ENCODE peak calls at places on chromosome 9, in nine cellular contexts. T, D, Q, W, F, L, S, K and N are unnamed samples.

GRCh38 chr9:23769307-23769935 is 56.6 kb downstream of the ELAVL2 start:
- DNase-seq in L (no peak), K (no peak), Q (peak), D (peak), S (peak), F (no peak), T (no peak), W (no peak), N (no peak)

GRCh38 chr9:132090771-132091170 is 11.1 kb upstream of the MED27 start:
- DNase-seq in Q (peak), T (no peak), D (no peak), K (peak), S (no peak), F (no peak), L (no peak), W (no peak), N (no peak)

GRCh38 chr9:27154923-27155322 is 45.9 kb downstream of the TEK start:
- DNase-seq in T (no peak), F (no peak), Q (peak), K (no peak), S (peak), L (no peak), D (peak), W (no peak), N (no peak)

GRCh38 chr9:70013598-70014196 is 30.0 kb upstream of the MAMDC2 start:
- DNase-seq in F (no peak), W (no peak), K (no peak), L (no peak), S (peak), Q (peak), D (peak), T (no peak), N (no peak)

GRCh38 chr9:129604766-129605163 is 16.1 kb downstream of the C9orf50 start:
- DNase-seq in K (peak), T (no peak), D (no peak), F (no peak), L (no peak), Q (no peak), S (no peak), W (no peak), N (no peak)

GRCh38 chr9:70061776-70062175 is 18.1 kb downstream of the MAMDC2 start:
- DNase-seq in L (no peak), D (no peak), W (no peak), F (no peak), S (no peak), T (no peak), Q (no peak), K (no peak), N (no peak)

GRCh38 chr9:136303825-136304416 is at the start of gene CCDC187:
- DNase-seq in F (no peak), K (no peak), D (no peak), L (no peak), S (no peak), W (no peak), T (no peak), Q (no peak), N (no peak)

GRCh38 chr9:12819436-12820185 is 44.8 kb downstream of the LURAP1L start:
- DNase-seq in W (no peak), L (no peak), S (peak), Q (peak), F (no peak), D (no peak), T (no peak), K (no peak), N (peak)

GRCh38 chr9:76441551-76442322 is 17.2 kb upstream of the GCNT1 start:
- DNase-seq in D (no peak), T (no peak), S (peak), W (no peak), K (peak), L (no peak), Q (peak), F (peak), N (no peak)

GRCh38 chr9:134375430-134376385 is 49.5 kb downstream of the RXRA start:
- DNase-seq in W (peak), L (no peak), Q (no peak), S (peak), D (no peak), T (no peak), K (no peak), F (no peak), N (no peak)

GRCh38 chr9:13568851-13569618 is 289.5 kb upstream of the MPDZ start:
- DNase-seq in T (no peak), F (no peak), D (no peak), Q (no peak), K (no peak), S (no peak), L (no peak), W (peak), N (no peak)

GRCh38 chr9:23851024-23851629 is 25.1 kb upstream of the ELAVL2 start:
- DNase-seq in F (no peak), W (no peak), T (no peak), D (no peak), K (no peak), Q (peak), L (no peak), S (no peak), N (peak)

DNA sequence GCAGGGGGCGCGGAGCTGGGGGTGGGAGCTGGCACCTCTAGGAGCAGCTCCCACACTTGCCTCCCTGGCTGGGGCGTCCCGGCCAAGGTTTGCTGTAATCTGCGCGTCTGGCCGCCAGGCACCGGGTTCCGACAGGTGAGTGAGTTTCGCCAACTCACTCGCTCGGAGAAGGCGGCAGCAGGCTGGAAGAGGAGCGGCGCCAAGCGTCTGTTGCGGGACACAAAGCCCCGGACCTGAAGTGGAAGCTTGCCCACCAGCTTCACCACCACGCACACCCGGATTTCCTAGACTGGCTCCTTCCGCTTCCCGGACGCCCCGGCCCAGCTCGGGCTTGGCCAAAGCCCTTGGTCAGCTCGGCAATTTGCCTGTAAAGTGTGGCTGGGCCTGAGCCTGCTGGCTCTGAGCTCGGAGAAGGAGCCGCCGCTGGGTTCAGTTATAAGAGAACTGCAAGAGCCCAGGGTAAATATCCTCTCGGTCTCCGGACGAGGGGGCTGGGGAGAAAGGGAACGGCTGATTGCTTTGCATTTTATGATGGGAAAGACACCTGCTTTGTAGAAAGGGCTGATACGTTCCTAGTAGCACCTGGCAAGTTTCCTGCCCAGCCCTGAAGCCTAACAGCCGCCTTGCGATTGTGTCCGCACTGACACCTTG is 461 bp upstream of the GNA14 start:
- DNase-seq in D (no peak), Q (peak), S (no peak), T (peak), F (peak), W (peak), L (no peak), K (peak), N (peak)
- TF ChIP-seq CTCF in D (no peak), Q (no peak), S (no peak), T (no peak), F (no peak), W (no peak), L (no peak), K (no peak), N (no peak)

GRCh38 chr9:17578911-17579793 is at the start of gene SH3GL2:
- DNase-seq in K (no peak), F (no peak), D (no peak), T (peak), W (peak), S (no peak), L (no peak), Q (peak), N (peak)

GRCh38 chr9:17578577-17578910 is 322 bp upstream of the SH3GL2 start:
- DNase-seq in K (no peak), L (no peak), Q (no peak), T (no peak), S (no peak), W (no peak), F (no peak), D (no peak), N (no peak)

GRCh38 chr9:17574342-17574741 is 4.5 kb upstream of the SH3GL2 start:
- DNase-seq in K (no peak), D (no peak), T (no peak), F (no peak), Q (no peak), S (no peak), L (no peak), W (no peak), N (no peak)

GRCh38 chr9:17580119-17580518 is 1.3 kb downstream of the SH3GL2 start:
- DNase-seq in W (no peak), F (no peak), T (no peak), D (no peak), S (no peak), K (no peak), Q (no peak), L (no peak), N (no peak)
- H3K4me3 ChIP-seq in W (peak), F (no peak), T (no peak), D (no peak), S (no peak), K (no peak), Q (no peak), L (no peak), N (no peak)

DNA sequence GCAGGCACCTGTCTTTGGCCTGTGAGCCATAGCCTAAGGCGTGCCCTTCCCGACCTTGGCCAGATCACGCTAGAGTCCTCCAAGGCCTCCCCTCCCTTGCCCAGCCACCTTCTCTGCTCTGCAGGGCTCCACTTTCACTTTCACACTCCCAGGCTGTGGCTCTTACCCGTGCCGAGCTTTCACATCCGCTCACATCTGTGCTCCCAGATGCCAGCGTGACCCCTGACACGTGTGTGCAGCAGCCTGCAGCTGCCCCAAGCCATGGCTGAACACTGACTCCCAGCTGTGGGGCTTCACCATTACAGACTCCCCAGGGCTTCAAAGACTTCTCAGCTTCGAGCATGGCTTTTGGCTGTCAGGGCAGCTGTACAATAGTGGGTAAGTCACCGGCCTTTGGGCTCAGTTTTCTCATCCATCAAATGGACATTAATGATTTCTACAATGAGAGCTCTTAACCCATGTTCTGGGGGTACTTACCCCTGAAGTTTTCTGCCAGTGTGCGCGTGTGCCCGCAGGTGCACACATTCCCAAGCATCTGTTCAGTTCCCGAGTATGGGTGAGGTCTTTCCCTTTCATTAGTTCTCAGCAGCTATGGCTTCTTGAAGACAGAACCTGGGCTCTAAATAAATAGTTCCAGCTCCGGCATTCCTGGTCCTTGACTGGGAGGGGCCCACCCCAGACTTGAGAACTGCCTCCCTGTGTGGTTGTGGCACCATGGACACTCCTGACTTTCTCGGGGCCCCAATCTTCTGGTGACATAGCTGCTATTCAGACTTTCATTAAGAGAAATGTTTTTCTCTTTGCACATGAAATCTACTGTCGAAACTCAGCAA is 118.6 kb downstream of the RGS3 start:
- DNase-seq in K (peak), D (no peak), Q (no peak), S (peak), L (no peak), F (no peak), T (peak), W (peak), N (no peak)
- TF ChIP-seq CTCF in K (no peak), D (peak), Q (no peak), S (peak), L (no peak), F (no peak), T (no peak), W (peak), N (no peak)

GRCh38 chr9:35071814-35072460 is 488 bp downstream of the VCP start:
- DNase-seq in D (no peak), Q (peak), K (peak), W (peak), S (peak), T (peak), L (no peak), F (peak), N (peak)

GRCh38 chr9:35072461-35073275 is at the start of gene VCP:
- DNase-seq in T (peak), S (peak), F (peak), L (peak), W (peak), D (peak), K (peak), Q (peak), N (peak)

GRCh38 chr9:35074141-35074540 is 1.7 kb upstream of the VCP start:
- DNase-seq in S (no peak), W (no peak), F (peak), L (no peak), Q (no peak), K (no peak), D (no peak), T (no peak), N (no peak)

GRCh38 chr9:35074791-35075190 is 2.4 kb upstream of the VCP start:
- DNase-seq in L (no peak), W (no peak), K (no peak), T (no peak), D (no peak), S (no peak), F (peak), Q (no peak), N (no peak)

DNA sequence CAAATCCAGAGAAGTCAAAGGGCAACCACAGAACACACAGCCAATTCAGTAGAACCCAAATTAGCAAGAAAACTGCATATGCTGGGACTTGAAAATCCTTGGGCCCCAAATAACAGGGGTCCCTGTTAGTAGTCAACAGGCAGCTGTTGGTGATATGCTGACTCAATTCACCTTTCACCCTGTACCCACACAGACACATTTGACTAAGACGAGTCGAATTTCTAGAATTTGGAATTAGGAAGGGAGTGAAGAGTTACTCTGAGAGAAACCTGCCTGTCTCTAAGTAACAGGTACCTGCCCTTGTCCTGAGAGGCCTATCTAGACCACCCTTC is 817 bp upstream of the VCP start:
- DNase-seq in K (no peak), F (peak), L (no peak), W (no peak), T (no peak), D (no peak), S (no peak), Q (no peak), N (no peak)
- H3K4me3 ChIP-seq in K (peak), F (no peak), L (no peak), W (peak), T (no peak), D (no peak), S (no peak), Q (no peak), N (no peak)

GRCh38 chr9:101176384-101176783 is 147.9 kb downstream of the PLPPR1 start:
- DNase-seq in T (no peak), K (no peak), D (no peak), Q (no peak), S (no peak), L (no peak), W (no peak), F (no peak), N (no peak)
- TF ChIP-seq CTCF in T (no peak), K (peak), D (no peak), Q (no peak), S (peak), L (peak), W (no peak), F (no peak), N (no peak)

GRCh38 chr9:110125763-110126351 is 82.1 kb downstream of the C9orf152 start:
- DNase-seq in D (no peak), W (no peak), K (no peak), S (no peak), Q (no peak), T (no peak), F (no peak), L (no peak), N (no peak)
- H3K4me3 ChIP-seq in D (peak), W (peak), K (no peak), S (no peak), Q (no peak), T (no peak), F (no peak), L (peak), N (no peak)

GRCh38 chr9:124522121-124523098 is 15.2 kb upstream of the NR5A1 start:
- DNase-seq in T (no peak), W (no peak), L (no peak), F (peak), S (no peak), Q (no peak), K (no peak), D (no peak), N (no peak)
- TF ChIP-seq CTCF in T (no peak), W (no peak), L (no peak), F (no peak), S (no peak), Q (no peak), K (no peak), D (no peak), N (no peak)

GRCh38 chr9:93612052-93612795 is 35.8 kb downstream of the PHF2 start:
- DNase-seq in K (no peak), S (no peak), W (no peak), T (no peak), L (no peak), F (no peak), D (no peak), Q (no peak), N (no peak)
- H3K4me3 ChIP-seq in K (no peak), S (no peak), W (no peak), T (no peak), L (no peak), F (no peak), D (no peak), Q (no peak), N (no peak)